ENCODE peak calls at places on chromosomes 1 and 21, in five cellular contexts. Q, F, D, X and J are unnamed samples.

GRCh38 chr1:156463874-156464273 is 36.7 kb downstream of the MEF2D start:
- DNase-seq in Q (peak; percentile 73), F (no peak), D (no peak), X (no peak), J (no peak)

GRCh38 chr21:16279658-16280581 is 550.1 kb downstream of the USP25 start:
- DNase-seq in Q (peak; percentile 51), F (peak; percentile 3), D (no peak), X (no peak), J (no peak)

GRCh38 chr1:233278621-233279020 is 16.9 kb downstream of the PCNX2 start:
- DNase-seq in Q (no peak), F (no peak), D (no peak), X (no peak), J (no peak)

GRCh38 chr1:48767957-48768510 is 8.7 kb downstream of the BEND5 start:
- DNase-seq in Q (no peak), F (no peak), D (peak; percentile 13), X (no peak), J (no peak)

GRCh38 chr1:212234431-212235298 is 50.5 kb upstream of the PPP2R5A start:
- DNase-seq in Q (peak; percentile 82), F (no peak), D (no peak), X (no peak), J (peak; percentile 73)

GRCh38 chr21:31446206-31446900 is 102.3 kb upstream of the TIAM1 start:
- DNase-seq in Q (no peak), F (no peak), D (no peak), X (peak; percentile 11), J (no peak)

GRCh38 chr1:51636765-51637522 is 20.1 kb downstream of the OSBPL9 start:
- DNase-seq in Q (peak; percentile 82), F (no peak), D (no peak), X (no peak), J (no peak)

GRCh38 chr1:234676103-234676594 is 66.2 kb upstream of the IRF2BP2 start:
- DNase-seq in Q (peak; percentile 78), F (no peak), D (peak; percentile 55), X (peak; percentile 25), J (peak; percentile 91)

GRCh38 chr1:8889925-8890785 is 11.7 kb upstream of the ENO1 start:
- DNase-seq in Q (peak; percentile 86), F (no peak), D (no peak), X (no peak), J (peak; percentile 89)

GRCh38 chr1:115364776-115365155 is 26.7 kb upstream of the NGF start:
- DNase-seq in Q (no peak), F (no peak), D (no peak), X (no peak), J (no peak)

GRCh38 chr21:45041351-45041805 is 33.0 kb upstream of the ADARB1 start:
- DNase-seq in Q (peak; percentile 93), F (no peak), D (no peak), X (no peak), J (peak; percentile 69)

GRCh38 chr1:195462646-195463045 is 1145.6 kb downstream of the KCNT2 start:
- DNase-seq in Q (no peak), F (no peak), D (no peak), X (no peak), J (no peak)

GRCh38 chr1:151196292-151196800 is 2.0 kb upstream of the PIP5K1A start:
- DNase-seq in Q (peak; percentile 72), F (no peak), D (peak; percentile 82), X (peak; percentile 13), J (peak; percentile 82)

GRCh38 chr1:234875953-234876814 is 252.5 kb downstream of the TOMM20 start:
- DNase-seq in Q (peak; percentile 51), F (no peak), D (no peak), X (no peak), J (no peak)

GRCh38 chr1:233959089-233959488 is 54.6 kb downstream of the SLC35F3 start:
- DNase-seq in Q (no peak), F (no peak), D (no peak), X (no peak), J (no peak)

GRCh38 chr1:53638641-53639035 is 100.3 kb downstream of the GLIS1 start:
- DNase-seq in Q (peak; percentile 7), F (no peak), D (no peak), X (no peak), J (no peak)

GRCh38 chr1:2347907-2348306 is 43.4 kb downstream of the MORN1 start:
- DNase-seq in Q (no peak), F (no peak), D (no peak), X (no peak), J (no peak)

GRCh38 chr1:119674835-119675289 is 26.8 kb upstream of the ZNF697 start:
- DNase-seq in Q (no peak), F (no peak), D (no peak), X (no peak), J (no peak)

GRCh38 chr1:11929849-11930248 is 3.6 kb upstream of the KIAA2013 start:
- DNase-seq in Q (peak; percentile 86), F (no peak), D (peak; percentile 76), X (no peak), J (peak; percentile 76)

GRCh38 chr1:176444286-176444685 is 18.7 kb upstream of the PAPPA2 start:
- DNase-seq in Q (no peak), F (no peak), D (no peak), X (no peak), J (no peak)

GRCh38 chr1:17680335-17680734 is 74.8 kb upstream of the ACTL8 start:
- DNase-seq in Q (no peak), F (no peak), D (no peak), X (no peak), J (no peak)

GRCh38 chr1:99681583-99681982 is 35.7 kb downstream of the PALMD start:
- DNase-seq in Q (peak; percentile 67), F (no peak), D (no peak), X (no peak), J (no peak)

GRCh38 chr1:99677416-99677815 is 31.5 kb downstream of the PALMD start:
- DNase-seq in Q (no peak), F (no peak), D (no peak), X (no peak), J (peak; percentile 39)

GRCh38 chr1:99682291-99682751 is 36.4 kb downstream of the PALMD start:
- DNase-seq in Q (no peak), F (no peak), D (no peak), X (no peak), J (no peak)

GRCh38 chr1:99675994-99676393 is 30.1 kb downstream of the PALMD start:
- DNase-seq in Q (no peak), F (no peak), D (no peak), X (no peak), J (no peak)

DNA sequence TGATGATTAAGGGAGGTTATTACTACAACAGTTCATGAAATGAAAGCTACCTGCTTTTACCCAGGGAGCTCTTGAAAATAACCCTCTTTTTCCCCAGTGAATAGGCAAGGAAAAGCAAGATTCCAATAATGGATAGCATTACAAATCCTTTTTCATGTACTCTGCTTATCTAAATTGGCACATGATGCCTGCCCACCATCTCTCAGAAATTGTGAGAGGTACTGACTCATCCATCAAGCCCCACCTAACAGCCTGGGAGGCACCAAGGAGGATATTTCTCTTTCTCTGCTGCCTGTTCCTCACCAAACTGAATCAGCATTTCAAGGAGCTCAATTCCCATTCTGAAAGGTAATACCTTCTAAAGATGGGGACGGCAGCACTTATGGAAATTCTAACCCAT is 34.3 kb downstream of the PALMD start:
- DNase-seq in Q (no peak), F (no peak), D (no peak), X (no peak), J (no peak)
- H3K4me1 ChIP-seq in Q (peaks cover 90% of the 10 kb centered on the region), F (no peaks in the 10 kb centered on the region), D (no peaks in the 10 kb centered on the region), X (no peaks in the 10 kb centered on the region), J (peaks cover 35% of the 10 kb centered on the region)

DNA sequence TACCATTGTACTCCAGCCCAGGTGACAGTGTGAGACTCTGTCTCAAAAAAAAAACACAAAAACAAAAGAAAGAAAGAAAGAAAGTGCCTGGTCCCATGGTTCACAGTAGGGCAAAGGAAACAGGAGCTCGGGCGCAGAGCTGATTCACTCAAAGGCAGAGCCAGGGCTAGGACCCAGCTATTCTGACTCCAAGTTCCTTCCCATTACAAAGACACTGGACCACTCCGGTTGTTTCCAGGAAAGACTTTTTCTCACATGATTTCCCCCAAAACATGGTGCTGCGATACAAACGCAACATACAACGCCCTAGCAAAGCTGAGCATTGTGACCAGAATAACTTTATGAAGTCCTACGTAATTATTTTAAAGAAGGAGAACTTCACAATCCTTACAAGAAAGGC is 10.7 kb downstream of the ABCG1 start:
- DNase-seq in Q (no peak), F (no peak), D (no peak), X (no peak), J (no peak)
- H3K4me1 ChIP-seq in Q (peaks cover 67% of the 10 kb centered on the region), F (peaks cover 9% of the 10 kb centered on the region), D (peaks cover 99% of the 10 kb centered on the region), X (peaks cover 70% of the 10 kb centered on the region), J (peaks cover 56% of the 10 kb centered on the region)

DNA sequence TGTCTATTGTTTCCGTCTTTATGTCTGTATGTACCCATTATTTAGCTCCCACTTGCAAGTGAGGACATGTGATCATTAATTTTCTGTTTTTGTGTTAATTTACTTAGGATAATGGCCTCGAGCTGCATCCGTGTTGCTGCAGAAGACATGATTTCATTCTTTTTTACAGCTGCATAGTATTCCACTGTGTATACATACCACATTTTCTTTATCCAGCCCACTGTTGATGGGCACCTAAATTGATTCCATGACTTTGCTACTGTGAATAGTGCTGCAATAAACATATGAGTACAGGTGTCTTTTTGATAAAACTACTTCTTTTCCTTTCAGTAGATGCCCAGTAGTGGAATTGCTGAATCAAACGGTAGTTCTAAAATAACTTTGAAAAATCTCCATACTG is 12.7 kb upstream of the SLAMF1 start:
- DNase-seq in Q (no peak), F (no peak), D (no peak), X (no peak), J (no peak)
- H3K4me1 ChIP-seq in Q (no peaks in the 10 kb centered on the region), F (no peaks in the 10 kb centered on the region), D (peaks cover 63% of the 10 kb centered on the region), X (peaks cover 49% of the 10 kb centered on the region), J (no peaks in the 10 kb centered on the region)

GRCh38 chr1:202587859-202588480 is 122.3 kb downstream of the SYT2 start:
- DNase-seq in Q (no peak), F (no peak), D (no peak), X (no peak), J (no peak)

GRCh38 chr1:202585591-202585934 is 124.7 kb downstream of the SYT2 start:
- DNase-seq in Q (no peak), F (no peak), D (no peak), X (no peak), J (no peak)

GRCh38 chr1:202588644-202589189 is 121.5 kb downstream of the SYT2 start:
- DNase-seq in Q (no peak), F (no peak), D (no peak), X (no peak), J (no peak)

GRCh38 chr1:202586018-202586821 is 124.0 kb downstream of the SYT2 start:
- DNase-seq in Q (peak; percentile 43), F (no peak), D (peak; percentile 21), X (no peak), J (no peak)

DNA sequence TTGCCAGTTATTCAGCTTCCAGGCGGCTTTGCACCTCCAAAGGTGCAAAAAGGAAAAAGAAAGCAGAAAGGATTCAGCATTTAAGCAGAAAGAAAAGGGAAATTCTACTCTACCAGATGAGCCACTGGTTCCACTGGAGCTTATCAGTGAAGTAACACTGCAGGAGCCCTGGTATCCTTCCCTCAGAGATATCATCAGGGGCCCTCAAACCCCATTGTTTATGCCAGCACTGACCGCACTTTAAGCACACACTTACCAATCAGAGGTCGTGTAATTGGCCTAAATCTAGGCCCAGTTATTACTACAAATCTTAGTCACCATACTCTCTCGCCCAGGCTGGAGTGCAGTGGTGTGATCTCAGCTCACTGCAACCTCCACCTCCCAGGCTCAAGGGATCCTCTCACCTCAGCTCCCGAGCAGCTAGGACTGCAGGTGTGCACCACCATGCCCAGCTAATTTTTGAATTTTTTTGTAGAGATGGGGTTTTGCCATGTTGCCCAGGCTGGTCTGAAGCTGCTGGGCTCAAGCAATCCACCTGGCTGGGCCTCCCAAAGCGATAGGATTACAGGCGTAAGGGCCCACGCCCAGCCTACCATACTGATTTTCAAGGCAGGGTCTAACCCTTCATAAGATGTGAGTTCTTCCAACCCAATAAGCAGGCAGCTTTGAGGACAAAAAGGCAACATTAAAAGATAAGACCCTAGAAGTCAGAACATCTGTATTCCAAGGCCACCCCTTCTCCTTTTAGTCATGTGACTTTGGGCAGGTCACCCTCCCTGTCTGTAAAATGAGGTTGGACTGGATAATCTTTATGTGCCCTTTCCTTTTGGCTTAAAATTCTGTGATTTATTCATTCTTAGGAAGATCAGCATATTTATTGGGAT is 125.3 kb downstream of the SYT2 start:
- DNase-seq in Q (no peak), F (no peak), D (no peak), X (no peak), J (no peak)
- H3K4me1 ChIP-seq in Q (peaks cover 53% of the 10 kb centered on the region), F (no peaks in the 10 kb centered on the region), D (peaks cover 10% of the 10 kb centered on the region), X (no peaks in the 10 kb centered on the region), J (peaks cover 21% of the 10 kb centered on the region)